ENCODE peak calls at places on chromosomes 7 and 10, in four cellular contexts. V is HS-5; W is stimulated activated CD4-positive, alpha-beta T cell treated with anti-CD3 and anti-CD28 coated beads, TNF-alpha, amount 100 ng/mL, for 48 hours; B is cardiac muscle cell. S is an unnamed sample.

GRCh38 chr7:36943591-36944430 is 219.5 kb upstream of the AOAH start:
- DNase-seq in V (no peak), W (no peak), B (no peak), S (no peak)

GRCh38 chr10:124894569-124895215 is 47.2 kb upstream of the ZRANB1 start:
- DNase-seq in V (no peak), W (no peak), B (no peak), S (no peak)

GRCh38 chr7:101818699-101819071 is 1.3 kb downstream of the CUX1 start:
- DNase-seq in V (no peak), W (no peak), B (no peak), S (no peak)

GRCh38 chr10:72353963-72354355 is 760 bp downstream of the DNAJB12 start:
- DNase-seq in V (no peak), W (no peak), B (peak; percentile 56), S (no peak)

GRCh38 chr7:134448359-134449229 is 10.3 kb downstream of the AKR1B1 start:
- DNase-seq in V (no peak), W (no peak), B (no peak), S (peak; percentile 91)

GRCh38 chr10:90007226-90007625 is 305.8 kb downstream of the KIF20B start:
- DNase-seq in V (peak; percentile 84), W (no peak), B (no peak), S (no peak)

GRCh38 chr10:92699518-92700272 is 9.9 kb downstream of the HHEX start:
- DNase-seq in V (no peak), W (no peak), B (peak; percentile 39), S (peak; percentile 36)

GRCh38 chr10:44864042-44864436 is 47.1 kb upstream of the TMEM72 start:
- DNase-seq in V (no peak), W (no peak), B (peak; percentile 49), S (no peak)

GRCh38 chr7:15085361-15085760 is 182.8 kb upstream of the DGKB start:
- DNase-seq in V (no peak), W (no peak), B (no peak), S (no peak)